ENCODE peak calls at places on chromosomes 16 and 17, in six cellular contexts. One of them, this sample, is unnamed.

GRCh38 chr17:8151641-8152111 is 528 bp downstream of the PER1 start:
- DNase-seq in AG10803: peak
- DNase-seq in heart left ventricle: peak
- DNase-seq in endothelial cell of umbilical vein: peak
- DNase-seq in ascending aorta: peak
- DNase-seq in coronary artery: peak
- DNase-seq in this sample: peak

GRCh38 chr17:65668211-65668610 is 106.8 kb upstream of the AXIN2 start:
- DNase-seq in AG10803: no peak
- DNase-seq in heart left ventricle: no peak
- DNase-seq in endothelial cell of umbilical vein: no peak
- DNase-seq in ascending aorta: no peak
- DNase-seq in coronary artery: no peak
- DNase-seq in this sample: no peak

GRCh38 chr17:17018612-17019429 is 23.4 kb upstream of the MPRIP start:
- DNase-seq in AG10803: no peak
- DNase-seq in heart left ventricle: peak
- DNase-seq in endothelial cell of umbilical vein: no peak
- DNase-seq in ascending aorta: no peak
- DNase-seq in coronary artery: no peak
- DNase-seq in this sample: no peak

GRCh38 chr17:81397314-81398169 is 2.3 kb downstream of the BAHCC1 start:
- DNase-seq in AG10803: peak
- DNase-seq in heart left ventricle: no peak
- DNase-seq in endothelial cell of umbilical vein: peak
- DNase-seq in ascending aorta: no peak
- DNase-seq in coronary artery: no peak
- DNase-seq in this sample: peak

GRCh38 chr17:17028059-17028877 is 14.0 kb upstream of the MPRIP start:
- DNase-seq in AG10803: peak
- DNase-seq in heart left ventricle: peak
- DNase-seq in endothelial cell of umbilical vein: no peak
- DNase-seq in ascending aorta: no peak
- DNase-seq in coronary artery: no peak
- DNase-seq in this sample: peak

GRCh38 chr16:71467810-71468209 is 5.8 kb upstream of the ZNF23 start:
- DNase-seq in AG10803: no peak
- DNase-seq in heart left ventricle: no peak
- DNase-seq in endothelial cell of umbilical vein: peak
- DNase-seq in ascending aorta: no peak
- DNase-seq in coronary artery: no peak
- DNase-seq in this sample: peak

GRCh38 chr16:8866118-8866883 is 2.5 kb downstream of the CARHSP1 start:
- DNase-seq in AG10803: no peak
- DNase-seq in heart left ventricle: peak
- DNase-seq in endothelial cell of umbilical vein: no peak
- DNase-seq in ascending aorta: no peak
- DNase-seq in coronary artery: no peak
- DNase-seq in this sample: peak

GRCh38 chr17:1532836-1533602 is 16.6 kb upstream of the INPP5K start:
- DNase-seq in AG10803: no peak
- DNase-seq in heart left ventricle: no peak
- DNase-seq in endothelial cell of umbilical vein: no peak
- DNase-seq in ascending aorta: no peak
- DNase-seq in coronary artery: no peak
- DNase-seq in this sample: peak

GRCh38 chr17:2755941-2756724 is 6.7 kb upstream of the CCDC92B start:
- DNase-seq in AG10803: no peak
- DNase-seq in heart left ventricle: no peak
- DNase-seq in endothelial cell of umbilical vein: no peak
- DNase-seq in ascending aorta: no peak
- DNase-seq in coronary artery: no peak
- DNase-seq in this sample: no peak

GRCh38 chr17:57480438-57481196 is 224.3 kb downstream of the MSI2 start:
- DNase-seq in AG10803: peak
- DNase-seq in heart left ventricle: no peak
- DNase-seq in endothelial cell of umbilical vein: peak
- DNase-seq in ascending aorta: no peak
- DNase-seq in coronary artery: no peak
- DNase-seq in this sample: peak

GRCh38 chr16:65118866-65119265 is 3.0 kb downstream of the CDH11 start:
- DNase-seq in AG10803: no peak
- DNase-seq in heart left ventricle: no peak
- DNase-seq in endothelial cell of umbilical vein: peak
- DNase-seq in ascending aorta: no peak
- DNase-seq in coronary artery: no peak
- DNase-seq in this sample: peak

GRCh38 chr17:8122391-8122922 is 1.4 kb downstream of the HES7 start:
- DNase-seq in AG10803: peak
- DNase-seq in heart left ventricle: no peak
- DNase-seq in endothelial cell of umbilical vein: peak
- DNase-seq in ascending aorta: no peak
- DNase-seq in coronary artery: no peak
- DNase-seq in this sample: peak

GRCh38 chr17:44146375-44147346 is 4.9 kb downstream of the HROB start:
- DNase-seq in AG10803: no peak
- DNase-seq in heart left ventricle: no peak
- DNase-seq in endothelial cell of umbilical vein: no peak
- DNase-seq in ascending aorta: no peak
- DNase-seq in coronary artery: no peak
- DNase-seq in this sample: no peak

GRCh38 chr17:65531508-65532431 is 29.7 kb downstream of the AXIN2 start:
- DNase-seq in AG10803: peak
- DNase-seq in heart left ventricle: peak
- DNase-seq in endothelial cell of umbilical vein: no peak
- DNase-seq in ascending aorta: no peak
- DNase-seq in coronary artery: no peak
- DNase-seq in this sample: peak

GRCh38 chr16:11698271-11698689 is 30.0 kb downstream of the SNN start:
- DNase-seq in AG10803: no peak
- DNase-seq in heart left ventricle: no peak
- DNase-seq in endothelial cell of umbilical vein: no peak
- DNase-seq in ascending aorta: no peak
- DNase-seq in coronary artery: peak
- DNase-seq in this sample: peak

GRCh38 chr16:90007015-90007414 is 12.2 kb downstream of the DBNDD1 start:
- DNase-seq in AG10803: no peak
- DNase-seq in heart left ventricle: no peak
- DNase-seq in endothelial cell of umbilical vein: no peak
- DNase-seq in ascending aorta: no peak
- DNase-seq in coronary artery: no peak
- DNase-seq in this sample: no peak

GRCh38 chr17:2688351-2689342 is 22.9 kb downstream of the CLUH start:
- DNase-seq in AG10803: no peak
- DNase-seq in heart left ventricle: peak
- DNase-seq in endothelial cell of umbilical vein: no peak
- DNase-seq in ascending aorta: no peak
- DNase-seq in coronary artery: peak
- DNase-seq in this sample: no peak

GRCh38 chr17:80475949-80476876 is at the start of gene NPTX1:
- DNase-seq in AG10803: no peak
- DNase-seq in heart left ventricle: no peak
- DNase-seq in endothelial cell of umbilical vein: peak
- DNase-seq in ascending aorta: no peak
- DNase-seq in coronary artery: no peak
- DNase-seq in this sample: no peak

GRCh38 chr16:68902376-68903345 is 59.3 kb downstream of the TANGO6 start:
- DNase-seq in AG10803: peak
- DNase-seq in heart left ventricle: no peak
- DNase-seq in endothelial cell of umbilical vein: peak
- DNase-seq in ascending aorta: no peak
- DNase-seq in coronary artery: no peak
- DNase-seq in this sample: peak

GRCh38 chr17:16442141-16442540 is 26.8 kb downstream of the TRPV2 start:
- DNase-seq in AG10803: peak
- DNase-seq in heart left ventricle: no peak
- DNase-seq in endothelial cell of umbilical vein: no peak
- DNase-seq in ascending aorta: no peak
- DNase-seq in coronary artery: no peak
- DNase-seq in this sample: peak

DNA sequence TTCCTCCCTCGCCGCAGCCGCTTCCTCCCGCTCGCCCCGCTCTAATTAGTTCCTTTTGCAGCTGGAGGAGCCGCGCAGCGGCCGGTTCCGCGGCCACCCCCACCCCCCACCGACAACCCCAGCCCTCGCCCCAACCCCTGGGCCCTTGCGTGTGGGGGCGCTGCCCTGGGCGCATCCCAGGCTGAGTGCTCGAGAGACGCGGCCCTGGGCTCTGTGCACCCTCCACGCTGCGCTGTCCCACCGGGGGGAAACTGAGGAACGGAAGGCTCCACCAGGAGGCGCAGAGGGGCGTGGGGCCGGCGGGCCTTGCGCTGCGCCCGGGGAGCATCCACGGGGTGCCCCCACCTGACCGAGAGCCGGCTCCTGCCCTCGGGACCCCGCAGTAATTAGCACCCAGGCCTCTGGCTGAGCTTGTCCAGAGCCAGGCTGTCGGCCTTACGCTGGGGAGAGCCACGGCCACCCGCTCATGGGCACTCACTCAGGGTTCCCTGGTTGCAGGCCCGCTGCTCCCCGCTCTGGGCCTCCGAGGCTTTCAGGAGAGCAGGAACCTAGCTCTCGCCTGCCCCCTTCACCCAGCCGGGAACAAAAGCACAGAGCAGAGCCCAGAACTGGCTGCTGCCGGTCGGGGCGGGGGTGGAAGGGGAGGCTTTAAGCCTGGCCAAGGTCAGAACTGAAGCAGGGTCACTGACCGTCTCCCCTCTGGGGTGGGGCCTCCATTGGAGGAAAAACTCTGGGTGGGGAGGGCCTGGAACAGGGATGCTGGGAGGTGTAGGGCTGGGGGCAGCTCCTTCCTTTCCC is 12.1 kb downstream of the GLIS2 start:
- DNase-seq in AG10803: peak
- DNase-seq in heart left ventricle: peak
- DNase-seq in endothelial cell of umbilical vein: peak
- DNase-seq in ascending aorta: no peak
- DNase-seq in coronary artery: no peak
- DNase-seq in this sample: peak
- TF ChIP-seq CTCF in AG10803: peak
- TF ChIP-seq CTCF in heart left ventricle: peak
- TF ChIP-seq CTCF in endothelial cell of umbilical vein: peak
- TF ChIP-seq CTCF in ascending aorta: peak
- TF ChIP-seq CTCF in coronary artery: peak
- TF ChIP-seq CTCF in this sample: peak

GRCh38 chr16:73504591-73504990 is 456.7 kb upstream of the ZFHX3 start:
- DNase-seq in AG10803: no peak
- DNase-seq in heart left ventricle: no peak
- DNase-seq in endothelial cell of umbilical vein: no peak
- DNase-seq in ascending aorta: no peak
- DNase-seq in coronary artery: no peak
- DNase-seq in this sample: no peak
- H3K4me3 ChIP-seq in AG10803: no peak
- H3K4me3 ChIP-seq in heart left ventricle: no peak
- H3K4me3 ChIP-seq in endothelial cell of umbilical vein: no peak
- H3K4me3 ChIP-seq in ascending aorta: no peak
- H3K4me3 ChIP-seq in coronary artery: peak
- H3K4me3 ChIP-seq in this sample: no peak

DNA sequence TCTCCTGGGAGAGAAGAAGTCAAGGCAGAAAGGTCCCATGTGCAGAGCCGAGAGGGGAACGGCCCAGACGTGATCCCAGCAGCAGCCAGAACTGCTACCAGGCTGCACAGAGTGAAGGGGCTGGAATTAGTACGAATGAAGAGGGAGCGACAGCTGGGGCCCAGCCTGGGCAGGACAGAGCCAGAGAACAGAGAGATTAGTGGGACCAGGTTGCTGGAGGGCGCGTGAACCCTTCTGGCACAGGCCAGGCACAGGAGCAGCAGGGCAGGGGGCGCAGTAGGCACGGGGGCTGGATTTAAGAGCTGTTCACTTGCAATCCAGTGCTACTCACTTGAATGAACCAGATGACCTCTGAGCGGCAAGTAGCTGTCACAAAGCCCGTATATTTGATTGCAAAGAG is 66.9 kb downstream of the PLXDC1 start:
- DNase-seq in AG10803: no peak
- DNase-seq in heart left ventricle: no peak
- DNase-seq in endothelial cell of umbilical vein: no peak
- DNase-seq in ascending aorta: no peak
- DNase-seq in coronary artery: no peak
- DNase-seq in this sample: no peak
- TF ChIP-seq CTCF in AG10803: no peak
- TF ChIP-seq CTCF in heart left ventricle: no peak
- TF ChIP-seq CTCF in endothelial cell of umbilical vein: no peak
- TF ChIP-seq CTCF in ascending aorta: no peak
- TF ChIP-seq CTCF in coronary artery: no peak
- TF ChIP-seq CTCF in this sample: no peak

GRCh38 chr17:48842746-48843145 is 11.9 kb downstream of the CALCOCO2 start:
- DNase-seq in AG10803: no peak
- DNase-seq in heart left ventricle: no peak
- DNase-seq in endothelial cell of umbilical vein: no peak
- DNase-seq in ascending aorta: no peak
- DNase-seq in coronary artery: no peak
- DNase-seq in this sample: no peak
- H3K4me3 ChIP-seq in AG10803: no peak
- H3K4me3 ChIP-seq in heart left ventricle: peak
- H3K4me3 ChIP-seq in endothelial cell of umbilical vein: no peak
- H3K4me3 ChIP-seq in ascending aorta: no peak
- H3K4me3 ChIP-seq in coronary artery: peak
- H3K4me3 ChIP-seq in this sample: no peak

DNA sequence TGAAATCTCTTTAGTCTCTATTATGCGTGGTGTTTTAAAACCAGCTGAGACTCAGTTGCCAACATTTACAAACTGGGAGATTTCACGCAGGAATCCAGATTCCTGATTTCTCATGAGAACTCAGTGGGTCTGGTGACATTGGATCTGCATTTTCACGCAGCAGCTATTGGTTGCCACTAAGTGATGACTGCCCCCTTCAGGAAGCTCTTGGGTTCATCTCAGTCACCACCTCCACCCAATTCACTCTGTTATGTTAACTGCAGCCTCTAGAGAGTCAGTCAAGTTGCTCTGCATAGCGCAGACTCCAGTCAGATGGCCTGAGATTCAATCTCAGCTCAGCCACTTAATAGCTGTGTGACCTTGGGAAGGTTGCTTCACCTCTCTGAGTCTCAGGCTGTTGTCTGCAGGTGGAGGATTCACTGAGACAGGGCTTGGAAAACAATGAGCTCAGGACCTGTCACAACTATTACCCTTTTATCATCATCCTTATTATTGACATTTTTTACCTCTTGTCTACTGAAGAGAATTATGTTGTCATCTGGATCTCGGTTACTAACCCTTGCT is 6.4 kb downstream of the SHISA9 start:
- DNase-seq in AG10803: no peak
- DNase-seq in heart left ventricle: no peak
- DNase-seq in endothelial cell of umbilical vein: peak
- DNase-seq in ascending aorta: no peak
- DNase-seq in coronary artery: no peak
- DNase-seq in this sample: no peak
- TF ChIP-seq CTCF in AG10803: peak
- TF ChIP-seq CTCF in heart left ventricle: no peak
- TF ChIP-seq CTCF in endothelial cell of umbilical vein: no peak
- TF ChIP-seq CTCF in ascending aorta: no peak
- TF ChIP-seq CTCF in coronary artery: no peak
- TF ChIP-seq CTCF in this sample: no peak

This sample was measured in cardiac fibroblast.